ENCODE peak calls at places on chromosomes 13 and 19, in ten cellular contexts. One of them, this sample, is unnamed.

GRCh38 chr19:47745010-47745901 is at the start of gene NOP53:
- DNase-seq in esophagus muscularis mucosa: peak; percentile 99
- DNase-seq in adrenal gland: peak; percentile 97
- DNase-seq in lower leg skin: peak; percentile 98
- DNase-seq in GM13976: peak; percentile 97
- DNase-seq in tibial artery: peak; percentile 97
- DNase-seq in esophagus squamous epithelium: peak; percentile 84
- DNase-seq in mucosa of descending colon: peak; percentile 97
- DNase-seq in nephron progenitor cell: peak; percentile 97
- DNase-seq in lower lobe of right lung: peak; percentile 95
- DNase-seq in this sample: peak; percentile 97

GRCh38 chr19:31448221-31448657 is 99.0 kb upstream of the TSHZ3 start:
- DNase-seq in mucosa of descending colon: peak; percentile 69
- DNase-seq in esophagus squamous epithelium: no peak
- DNase-seq in esophagus muscularis mucosa: peak; percentile 92
- DNase-seq in lower lobe of right lung: peak; percentile 53
- DNase-seq in adrenal gland: peak; percentile 25
- DNase-seq in lower leg skin: peak; percentile 27
- DNase-seq in GM13976: no peak
- DNase-seq in nephron progenitor cell: no peak
- DNase-seq in tibial artery: no peak
- DNase-seq in this sample: no peak

GRCh38 chr13:88376762-88377388 is 705.7 kb downstream of the SLITRK5 start:
- DNase-seq in esophagus squamous epithelium: no peak
- DNase-seq in lower lobe of right lung: no peak
- DNase-seq in tibial artery: no peak
- DNase-seq in esophagus muscularis mucosa: no peak
- DNase-seq in GM13976: no peak
- DNase-seq in nephron progenitor cell: no peak
- DNase-seq in adrenal gland: no peak
- DNase-seq in mucosa of descending colon: no peak
- DNase-seq in lower leg skin: no peak
- DNase-seq in this sample: peak; percentile 81

GRCh38 chr13:91100944-91101343 is 246.5 kb upstream of the MIR17HG start:
- DNase-seq in mucosa of descending colon: no peak
- DNase-seq in adrenal gland: no peak
- DNase-seq in GM13976: no peak
- DNase-seq in esophagus squamous epithelium: no peak
- DNase-seq in nephron progenitor cell: no peak
- DNase-seq in lower lobe of right lung: no peak
- DNase-seq in esophagus muscularis mucosa: no peak
- DNase-seq in tibial artery: no peak
- DNase-seq in lower leg skin: no peak
- DNase-seq in this sample: no peak

GRCh38 chr19:39542198-39542597 is 2.2 kb upstream of the EID2 start:
- DNase-seq in esophagus muscularis mucosa: no peak
- DNase-seq in esophagus squamous epithelium: no peak
- DNase-seq in lower leg skin: no peak
- DNase-seq in GM13976: no peak
- DNase-seq in nephron progenitor cell: no peak
- DNase-seq in adrenal gland: no peak
- DNase-seq in lower lobe of right lung: no peak
- DNase-seq in mucosa of descending colon: no peak
- DNase-seq in tibial artery: no peak
- DNase-seq in this sample: peak; percentile 20

GRCh38 chr19:40366697-40367561 is 18.4 kb downstream of the PLD3 start:
- DNase-seq in esophagus muscularis mucosa: no peak
- DNase-seq in lower lobe of right lung: peak; percentile 79
- DNase-seq in esophagus squamous epithelium: no peak
- DNase-seq in tibial artery: no peak
- DNase-seq in GM13976: no peak
- DNase-seq in nephron progenitor cell: peak; percentile 57
- DNase-seq in adrenal gland: no peak
- DNase-seq in mucosa of descending colon: no peak
- DNase-seq in lower leg skin: no peak
- DNase-seq in this sample: no peak

GRCh38 chr19:19655051-19655594 is 8.4 kb downstream of the ATP13A1 start:
- DNase-seq in GM13976: peak; percentile 23
- DNase-seq in lower leg skin: no peak
- DNase-seq in esophagus muscularis mucosa: no peak
- DNase-seq in adrenal gland: no peak
- DNase-seq in tibial artery: no peak
- DNase-seq in mucosa of descending colon: peak; percentile 37
- DNase-seq in nephron progenitor cell: no peak
- DNase-seq in esophagus squamous epithelium: no peak
- DNase-seq in lower lobe of right lung: no peak
- DNase-seq in this sample: no peak

GRCh38 chr13:98584668-98585397 is 7.9 kb upstream of the STK24 start:
- DNase-seq in nephron progenitor cell: no peak
- DNase-seq in mucosa of descending colon: no peak
- DNase-seq in tibial artery: no peak
- DNase-seq in GM13976: no peak
- DNase-seq in esophagus muscularis mucosa: no peak
- DNase-seq in lower leg skin: no peak
- DNase-seq in adrenal gland: no peak
- DNase-seq in lower lobe of right lung: no peak
- DNase-seq in esophagus squamous epithelium: no peak
- DNase-seq in this sample: peak; percentile 83

GRCh38 chr19:4990306-4990705 is 21.4 kb downstream of the KDM4B start:
- DNase-seq in lower lobe of right lung: no peak
- DNase-seq in nephron progenitor cell: no peak
- DNase-seq in esophagus squamous epithelium: no peak
- DNase-seq in tibial artery: no peak
- DNase-seq in mucosa of descending colon: no peak
- DNase-seq in adrenal gland: no peak
- DNase-seq in GM13976: no peak
- DNase-seq in esophagus muscularis mucosa: no peak
- DNase-seq in lower leg skin: no peak
- DNase-seq in this sample: no peak

GRCh38 chr19:5192568-5192967 is 148.0 kb downstream of the PTPRS start:
- DNase-seq in lower lobe of right lung: no peak
- DNase-seq in esophagus squamous epithelium: no peak
- DNase-seq in tibial artery: no peak
- DNase-seq in GM13976: no peak
- DNase-seq in nephron progenitor cell: no peak
- DNase-seq in mucosa of descending colon: no peak
- DNase-seq in lower leg skin: no peak
- DNase-seq in adrenal gland: no peak
- DNase-seq in esophagus muscularis mucosa: no peak
- DNase-seq in this sample: no peak

GRCh38 chr13:106187501-106187900 is 348.0 kb downstream of the EFNB2 start:
- DNase-seq in adrenal gland: no peak
- DNase-seq in lower leg skin: no peak
- DNase-seq in esophagus squamous epithelium: no peak
- DNase-seq in GM13976: no peak
- DNase-seq in nephron progenitor cell: no peak
- DNase-seq in lower lobe of right lung: no peak
- DNase-seq in esophagus muscularis mucosa: no peak
- DNase-seq in tibial artery: no peak
- DNase-seq in mucosa of descending colon: no peak
- DNase-seq in this sample: no peak

GRCh38 chr13:60044321-60044720 is 119.4 kb downstream of the DIAPH3 start:
- DNase-seq in lower leg skin: no peak
- DNase-seq in nephron progenitor cell: no peak
- DNase-seq in esophagus muscularis mucosa: no peak
- DNase-seq in lower lobe of right lung: no peak
- DNase-seq in tibial artery: no peak
- DNase-seq in adrenal gland: no peak
- DNase-seq in GM13976: no peak
- DNase-seq in mucosa of descending colon: no peak
- DNase-seq in esophagus squamous epithelium: no peak
- DNase-seq in this sample: no peak

GRCh38 chr19:16066611-16067104 is 9.6 kb upstream of the TPM4 start:
- DNase-seq in nephron progenitor cell: no peak
- DNase-seq in adrenal gland: no peak
- DNase-seq in GM13976: peak; percentile 72
- DNase-seq in mucosa of descending colon: no peak
- DNase-seq in esophagus muscularis mucosa: no peak
- DNase-seq in esophagus squamous epithelium: no peak
- DNase-seq in lower leg skin: no peak
- DNase-seq in tibial artery: peak; percentile 74
- DNase-seq in lower lobe of right lung: peak; percentile 49
- DNase-seq in this sample: peak; percentile 59

GRCh38 chr13:92390217-92390616 is 836.4 kb upstream of the GPC6 start:
- DNase-seq in esophagus squamous epithelium: no peak
- DNase-seq in mucosa of descending colon: no peak
- DNase-seq in adrenal gland: no peak
- DNase-seq in tibial artery: no peak
- DNase-seq in nephron progenitor cell: no peak
- DNase-seq in lower leg skin: no peak
- DNase-seq in lower lobe of right lung: no peak
- DNase-seq in GM13976: no peak
- DNase-seq in esophagus muscularis mucosa: no peak
- DNase-seq in this sample: no peak

GRCh38 chr19:16429066-16429758 is 42.6 kb downstream of the EPS15L1 start:
- DNase-seq in esophagus squamous epithelium: no peak
- DNase-seq in lower leg skin: peak; percentile 28
- DNase-seq in GM13976: no peak
- DNase-seq in lower lobe of right lung: peak; percentile 75
- DNase-seq in mucosa of descending colon: no peak
- DNase-seq in adrenal gland: peak; percentile 54
- DNase-seq in esophagus muscularis mucosa: no peak
- DNase-seq in tibial artery: no peak
- DNase-seq in nephron progenitor cell: no peak
- DNase-seq in this sample: peak; percentile 86

GRCh38 chr13:21037656-21038055 is 23.7 kb downstream of the LATS2 start:
- DNase-seq in mucosa of descending colon: no peak
- DNase-seq in adrenal gland: no peak
- DNase-seq in esophagus squamous epithelium: no peak
- DNase-seq in nephron progenitor cell: no peak
- DNase-seq in lower lobe of right lung: no peak
- DNase-seq in GM13976: no peak
- DNase-seq in esophagus muscularis mucosa: no peak
- DNase-seq in tibial artery: no peak
- DNase-seq in lower leg skin: no peak
- DNase-seq in this sample: no peak

GRCh38 chr13:21032656-21033055 is 28.7 kb downstream of the LATS2 start:
- DNase-seq in esophagus muscularis mucosa: no peak
- DNase-seq in tibial artery: no peak
- DNase-seq in lower leg skin: no peak
- DNase-seq in GM13976: no peak
- DNase-seq in adrenal gland: no peak
- DNase-seq in nephron progenitor cell: no peak
- DNase-seq in lower lobe of right lung: no peak
- DNase-seq in mucosa of descending colon: no peak
- DNase-seq in esophagus squamous epithelium: no peak
- DNase-seq in this sample: no peak

GRCh38 chr13:21033866-21034601 is 27.4 kb downstream of the LATS2 start:
- DNase-seq in adrenal gland: peak; percentile 58
- DNase-seq in tibial artery: no peak
- DNase-seq in mucosa of descending colon: no peak
- DNase-seq in lower leg skin: peak; percentile 55
- DNase-seq in nephron progenitor cell: no peak
- DNase-seq in lower lobe of right lung: no peak
- DNase-seq in esophagus muscularis mucosa: no peak
- DNase-seq in GM13976: no peak
- DNase-seq in esophagus squamous epithelium: no peak
- DNase-seq in this sample: peak; percentile 36

GRCh38 chr13:21033224-21033855 is 28.0 kb downstream of the LATS2 start:
- DNase-seq in GM13976: no peak
- DNase-seq in esophagus squamous epithelium: no peak
- DNase-seq in lower lobe of right lung: no peak
- DNase-seq in tibial artery: peak; percentile 77
- DNase-seq in mucosa of descending colon: no peak
- DNase-seq in lower leg skin: peak; percentile 82
- DNase-seq in nephron progenitor cell: no peak
- DNase-seq in adrenal gland: peak; percentile 83
- DNase-seq in esophagus muscularis mucosa: no peak
- DNase-seq in this sample: no peak

GRCh38 chr13:21034602-21035190 is 26.7 kb downstream of the LATS2 start:
- DNase-seq in adrenal gland: no peak
- DNase-seq in lower lobe of right lung: no peak
- DNase-seq in esophagus muscularis mucosa: no peak
- DNase-seq in tibial artery: no peak
- DNase-seq in GM13976: peak; percentile 55
- DNase-seq in lower leg skin: no peak
- DNase-seq in esophagus squamous epithelium: no peak
- DNase-seq in nephron progenitor cell: peak; percentile 32
- DNase-seq in mucosa of descending colon: no peak
- DNase-seq in this sample: no peak
- TF ChIP-seq CTCF in adrenal gland: no peak
- TF ChIP-seq CTCF in lower lobe of right lung: peak; percentile 25
- TF ChIP-seq CTCF in esophagus muscularis mucosa: peak; percentile 37
- TF ChIP-seq CTCF in tibial artery: peak; percentile 33
- TF ChIP-seq CTCF in GM13976: no peak
- TF ChIP-seq CTCF in lower leg skin: no peak
- TF ChIP-seq CTCF in esophagus squamous epithelium: no peak
- TF ChIP-seq CTCF in nephron progenitor cell: no peak
- TF ChIP-seq CTCF in mucosa of descending colon: no peak
- TF ChIP-seq CTCF in this sample: no peak

GRCh38 chr19:17605761-17606745 is 50.6 kb downstream of the COLGALT1 start:
- DNase-seq in lower leg skin: peak; percentile 56
- DNase-seq in nephron progenitor cell: peak; percentile 90
- DNase-seq in esophagus muscularis mucosa: no peak
- DNase-seq in GM13976: peak; percentile 97
- DNase-seq in lower lobe of right lung: peak; percentile 92
- DNase-seq in mucosa of descending colon: peak; percentile 87
- DNase-seq in adrenal gland: peak; percentile 75
- DNase-seq in tibial artery: peak; percentile 83
- DNase-seq in esophagus squamous epithelium: peak; percentile 31
- DNase-seq in this sample: peak; percentile 71
- TF ChIP-seq CTCF in lower leg skin: no peak
- TF ChIP-seq CTCF in nephron progenitor cell: peak; percentile 68
- TF ChIP-seq CTCF in esophagus muscularis mucosa: peak; percentile 60
- TF ChIP-seq CTCF in GM13976: peak; percentile 53
- TF ChIP-seq CTCF in lower lobe of right lung: peak; percentile 57
- TF ChIP-seq CTCF in mucosa of descending colon: no peak
- TF ChIP-seq CTCF in adrenal gland: peak; percentile 73
- TF ChIP-seq CTCF in tibial artery: peak; percentile 71
- TF ChIP-seq CTCF in esophagus squamous epithelium: peak; percentile 46
- TF ChIP-seq CTCF in this sample: peak; percentile 27

DNA sequence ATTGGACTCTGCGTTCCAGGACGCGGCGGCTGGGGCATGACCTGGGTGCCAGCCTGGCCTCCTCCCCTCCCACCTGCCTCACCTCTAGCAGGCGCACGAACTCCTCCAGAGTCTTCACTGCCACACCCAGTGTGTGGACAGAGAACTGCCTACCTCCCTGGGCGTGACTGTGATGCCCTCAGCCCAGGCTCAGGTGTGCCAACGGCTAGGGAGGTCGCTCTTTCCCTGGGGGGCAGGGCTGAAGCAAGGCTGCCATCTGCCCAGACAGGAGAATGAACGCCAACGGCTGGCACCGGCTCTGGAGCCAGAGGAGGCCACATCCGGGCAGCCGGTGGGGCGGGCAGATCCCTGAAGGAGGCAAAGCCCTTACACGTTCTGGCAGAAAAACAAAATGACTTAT is 11.3 kb downstream of the NANOS3 start:
- DNase-seq in adrenal gland: no peak
- DNase-seq in esophagus squamous epithelium: no peak
- DNase-seq in tibial artery: no peak
- DNase-seq in esophagus muscularis mucosa: no peak
- DNase-seq in lower leg skin: no peak
- DNase-seq in nephron progenitor cell: no peak
- DNase-seq in GM13976: no peak
- DNase-seq in mucosa of descending colon: peak; percentile 87
- DNase-seq in lower lobe of right lung: no peak
- DNase-seq in this sample: peak; percentile 44
- TF ChIP-seq CTCF in adrenal gland: no peak
- TF ChIP-seq CTCF in esophagus squamous epithelium: no peak
- TF ChIP-seq CTCF in tibial artery: no peak
- TF ChIP-seq CTCF in esophagus muscularis mucosa: no peak
- TF ChIP-seq CTCF in lower leg skin: no peak
- TF ChIP-seq CTCF in nephron progenitor cell: no peak
- TF ChIP-seq CTCF in GM13976: no peak
- TF ChIP-seq CTCF in mucosa of descending colon: no peak
- TF ChIP-seq CTCF in lower lobe of right lung: no peak
- TF ChIP-seq CTCF in this sample: no peak

GRCh38 chr13:80361883-80362327 is 21.0 kb upstream of the SPRY2 start:
- DNase-seq in esophagus muscularis mucosa: no peak
- DNase-seq in mucosa of descending colon: no peak
- DNase-seq in lower lobe of right lung: no peak
- DNase-seq in esophagus squamous epithelium: no peak
- DNase-seq in GM13976: peak; percentile 32
- DNase-seq in tibial artery: no peak
- DNase-seq in lower leg skin: no peak
- DNase-seq in adrenal gland: no peak
- DNase-seq in nephron progenitor cell: peak; percentile 5
- DNase-seq in this sample: peak; percentile 54
- TF ChIP-seq CTCF in esophagus muscularis mucosa: no peak
- TF ChIP-seq CTCF in mucosa of descending colon: no peak
- TF ChIP-seq CTCF in lower lobe of right lung: no peak
- TF ChIP-seq CTCF in esophagus squamous epithelium: no peak
- TF ChIP-seq CTCF in GM13976: peak; percentile 24
- TF ChIP-seq CTCF in tibial artery: no peak
- TF ChIP-seq CTCF in lower leg skin: no peak
- TF ChIP-seq CTCF in adrenal gland: no peak
- TF ChIP-seq CTCF in nephron progenitor cell: no peak
- TF ChIP-seq CTCF in this sample: no peak

This sample was measured in epithelial cell of esophagus.